ENCODE peak calls at places on chromosome 5, in ten cellular contexts. J is H1; V is mesothelial cell of epicardium; U is CD4-positive, alpha-beta T cell; D is fibroblast of the aortic adventitia; Y is AG10803; M is suprapubic skin; O is transverse colon; C is hepatocyte; Z is kidney epithelial cell. X is an unnamed sample.

GRCh38 chr5:108025957-108026356 is 355.2 kb upstream of the EFNA5 start:
- DNase-seq in J (no peak), V (no peak), U (no peak), D (no peak), Y (no peak), M (no peak), O (no peak), C (no peak), Z (no peak), X (no peak)

GRCh38 chr5:177362871-177363507 is 5.3 kb downstream of the RGS14 start:
- DNase-seq in J (no peak), V (peak), U (no peak), D (peak), Y (peak), M (peak), O (peak), C (peak), Z (no peak), X (peak)

GRCh38 chr5:172931001-172931536 is 28.2 kb upstream of the RPL26L1 start:
- DNase-seq in J (no peak), V (no peak), U (no peak), D (peak), Y (peak), M (no peak), O (no peak), C (peak), Z (peak), X (no peak)

GRCh38 chr5:177116631-177117373 is 16.8 kb upstream of the NSD1 start:
- DNase-seq in J (no peak), V (no peak), U (peak), D (peak), Y (peak), M (peak), O (peak), C (peak), Z (no peak), X (no peak)

GRCh38 chr5:73301208-73302088 is 128.5 kb downstream of the TMEM174 start:
- DNase-seq in J (no peak), V (no peak), U (no peak), D (no peak), Y (no peak), M (no peak), O (no peak), C (no peak), Z (no peak), X (no peak)

GRCh38 chr5:76204713-76205112 is 121.5 kb downstream of the SV2C start:
- DNase-seq in J (no peak), V (no peak), U (no peak), D (peak), Y (peak), M (no peak), O (peak), C (peak), Z (no peak), X (no peak)

GRCh38 chr5:78600656-78601452 is 47.7 kb downstream of the LHFPL2 start:
- DNase-seq in J (no peak), V (no peak), U (no peak), D (peak), Y (peak), M (no peak), O (no peak), C (no peak), Z (peak), X (no peak)

GRCh38 chr5:149779071-149779470 is 49.0 kb downstream of the PPARGC1B start:
- DNase-seq in J (no peak), V (no peak), U (no peak), D (no peak), Y (no peak), M (no peak), O (no peak), C (no peak), Z (no peak), X (no peak)

GRCh38 chr5:135263022-135263668 is 135.9 kb downstream of the MACROH2A1 start:
- DNase-seq in J (no peak), V (no peak), U (no peak), D (no peak), Y (no peak), M (no peak), O (no peak), C (peak), Z (no peak), X (no peak)

GRCh38 chr5:99037668-99038067 is 108.9 kb upstream of the CHD1 start:
- DNase-seq in J (no peak), V (no peak), U (peak), D (no peak), Y (no peak), M (no peak), O (peak), C (no peak), Z (no peak), X (no peak)

GRCh38 chr5:98259595-98259994 is 513.9 kb upstream of the RGMB start:
- DNase-seq in J (no peak), V (no peak), U (no peak), D (no peak), Y (no peak), M (no peak), O (no peak), C (no peak), Z (no peak), X (no peak)

GRCh38 chr5:57804007-57804444 is 321.4 kb upstream of the ACTBL2 start:
- DNase-seq in J (no peak), V (no peak), U (no peak), D (peak), Y (peak), M (no peak), O (no peak), C (no peak), Z (no peak), X (no peak)

GRCh38 chr5:14595189-14595588 is 13.6 kb downstream of the OTULINL start:
- DNase-seq in J (no peak), V (no peak), U (peak), D (no peak), Y (no peak), M (no peak), O (no peak), C (peak), Z (no peak), X (no peak)

GRCh38 chr5:109688647-109688998 is 1.1 kb upstream of the MAN2A1 start:
- DNase-seq in J (no peak), V (no peak), U (no peak), D (no peak), Y (no peak), M (no peak), O (peak), C (peak), Z (no peak), X (no peak)

GRCh38 chr5:139524932-139525585 is 36.1 kb upstream of the UBE2D2 start:
- DNase-seq in J (no peak), V (no peak), U (no peak), D (no peak), Y (no peak), M (no peak), O (no peak), C (no peak), Z (no peak), X (no peak)

GRCh38 chr5:140840978-140841962 is at the start of gene PCDHA8:
- DNase-seq in J (no peak), V (no peak), U (no peak), D (no peak), Y (no peak), M (no peak), O (no peak), C (no peak), Z (no peak), X (no peak)

GRCh38 chr5:175337680-175338079 is 106.3 kb downstream of the DRD1 start:
- DNase-seq in J (no peak), V (no peak), U (no peak), D (no peak), Y (no peak), M (no peak), O (no peak), C (no peak), Z (no peak), X (no peak)

GRCh38 chr5:173643964-173644363 is 27.5 kb upstream of the BOD1 start:
- DNase-seq in J (no peak), V (no peak), U (no peak), D (no peak), Y (no peak), M (no peak), O (no peak), C (no peak), Z (no peak), X (peak)

GRCh38 chr5:10896016-10896415 is 135.0 kb upstream of the DAP start:
- DNase-seq in J (no peak), V (no peak), U (no peak), D (no peak), Y (no peak), M (no peak), O (no peak), C (peak), Z (no peak), X (no peak)

GRCh38 chr5:34039398-34040157 is 3.4 kb downstream of the C1QTNF3 start:
- DNase-seq in J (no peak), V (no peak), U (no peak), D (no peak), Y (peak), M (no peak), O (no peak), C (no peak), Z (no peak), X (no peak)

GRCh38 chr5:56233230-56233629 is at the start of gene ANKRD55:
- DNase-seq in J (no peak), V (no peak), U (no peak), D (no peak), Y (no peak), M (no peak), O (no peak), C (no peak), Z (no peak), X (no peak)

GRCh38 chr5:82601085-82601484 is 322.9 kb upstream of the RPS23 start:
- DNase-seq in J (no peak), V (no peak), U (no peak), D (no peak), Y (no peak), M (no peak), O (peak), C (peak), Z (peak), X (no peak)

GRCh38 chr5:133994990-133995333 is 9.8 kb downstream of the VDAC1 start:
- DNase-seq in J (no peak), V (no peak), U (no peak), D (no peak), Y (no peak), M (peak), O (no peak), C (no peak), Z (no peak), X (no peak)

GRCh38 chr5:111997308-111998159 is 240.5 kb upstream of the NREP start:
- DNase-seq in J (no peak), V (no peak), U (no peak), D (peak), Y (peak), M (peak), O (no peak), C (peak), Z (peak), X (no peak)

GRCh38 chr5:180153991-180154390 is 55.0 kb downstream of the RASGEF1C start:
- DNase-seq in J (no peak), V (peak), U (no peak), D (no peak), Y (no peak), M (no peak), O (peak), C (no peak), Z (no peak), X (no peak)

GRCh38 chr5:136458481-136458880 is 93.1 kb upstream of the TRPC7 start:
- DNase-seq in J (no peak), V (no peak), U (no peak), D (no peak), Y (no peak), M (no peak), O (no peak), C (peak), Z (no peak), X (no peak)

GRCh38 chr5:73121109-73121443 is 701 bp downstream of the TMEM171 start:
- DNase-seq in J (no peak), V (no peak), U (no peak), D (peak), Y (no peak), M (no peak), O (no peak), C (no peak), Z (no peak), X (no peak)

GRCh38 chr5:158382473-158382872 is 523.5 kb upstream of the CLINT1 start:
- DNase-seq in J (peak), V (no peak), U (no peak), D (peak), Y (peak), M (peak), O (peak), C (peak), Z (peak), X (no peak)

GRCh38 chr5:116418774-116419173 is 155.8 kb downstream of the SEMA6A start:
- DNase-seq in J (no peak), V (no peak), U (no peak), D (no peak), Y (no peak), M (no peak), O (no peak), C (no peak), Z (no peak), X (no peak)

GRCh38 chr5:158513490-158514301 is 586.0 kb downstream of the EBF1 start:
- DNase-seq in J (no peak), V (no peak), U (no peak), D (peak), Y (peak), M (no peak), O (no peak), C (no peak), Z (no peak), X (no peak)

GRCh38 chr5:124923131-124923530 is 176.7 kb upstream of the ZNF608 start:
- DNase-seq in J (no peak), V (no peak), U (no peak), D (peak), Y (peak), M (no peak), O (no peak), C (peak), Z (no peak), X (no peak)

GRCh38 chr5:64147849-64148441 is 17.7 kb upstream of the RNF180 start:
- DNase-seq in J (no peak), V (peak), U (no peak), D (peak), Y (peak), M (peak), O (peak), C (peak), Z (no peak), X (peak)

DNA sequence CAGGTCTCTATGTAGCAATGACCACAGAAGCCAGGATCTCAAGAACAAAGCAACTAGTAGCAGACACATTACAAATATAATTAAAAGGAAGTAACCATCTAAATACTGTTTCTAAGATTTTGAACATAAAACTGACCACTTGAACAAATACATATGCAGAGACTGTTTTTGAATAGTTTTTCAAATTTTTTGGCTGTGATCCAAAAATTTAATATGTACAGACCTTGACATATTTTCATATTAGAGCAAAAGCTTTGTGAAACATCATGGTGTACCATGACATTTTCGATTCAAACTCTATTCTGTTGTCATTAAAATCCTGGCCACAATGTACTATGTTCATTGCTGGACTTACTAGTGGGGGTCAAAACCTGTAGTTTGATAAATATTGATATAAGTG is 126.5 kb downstream of the NUDT12 start:
- DNase-seq in J (no peak), V (no peak), U (no peak), D (no peak), Y (no peak), M (no peak), O (no peak), C (no peak), Z (no peak), X (no peak)
- TF ChIP-seq CTCF in J (no peak), V (no peak), U (no peak), D (no peak), Y (no peak), M (no peak), O (no peak), C (no peak), Z (no peak), X (no peak)

GRCh38 chr5:137831526-137831925 is 36.1 kb upstream of the MYOT start:
- DNase-seq in J (no peak), V (no peak), U (no peak), D (peak), Y (peak), M (no peak), O (no peak), C (no peak), Z (no peak), X (no peak)
- TF ChIP-seq CTCF in J (no peak), V (peak), U (no peak), D (peak), Y (peak), M (no peak), O (peak), C (no peak), Z (peak), X (peak)

GRCh38 chr5:156587012-156587411 is 260.0 kb downstream of the SGCD start:
- DNase-seq in J (no peak), V (no peak), U (no peak), D (no peak), Y (no peak), M (no peak), O (no peak), C (no peak), Z (no peak), X (no peak)
- TF ChIP-seq CTCF in J (no peak), V (no peak), U (no peak), D (no peak), Y (no peak), M (no peak), O (no peak), C (no peak), Z (no peak), X (no peak)

DNA sequence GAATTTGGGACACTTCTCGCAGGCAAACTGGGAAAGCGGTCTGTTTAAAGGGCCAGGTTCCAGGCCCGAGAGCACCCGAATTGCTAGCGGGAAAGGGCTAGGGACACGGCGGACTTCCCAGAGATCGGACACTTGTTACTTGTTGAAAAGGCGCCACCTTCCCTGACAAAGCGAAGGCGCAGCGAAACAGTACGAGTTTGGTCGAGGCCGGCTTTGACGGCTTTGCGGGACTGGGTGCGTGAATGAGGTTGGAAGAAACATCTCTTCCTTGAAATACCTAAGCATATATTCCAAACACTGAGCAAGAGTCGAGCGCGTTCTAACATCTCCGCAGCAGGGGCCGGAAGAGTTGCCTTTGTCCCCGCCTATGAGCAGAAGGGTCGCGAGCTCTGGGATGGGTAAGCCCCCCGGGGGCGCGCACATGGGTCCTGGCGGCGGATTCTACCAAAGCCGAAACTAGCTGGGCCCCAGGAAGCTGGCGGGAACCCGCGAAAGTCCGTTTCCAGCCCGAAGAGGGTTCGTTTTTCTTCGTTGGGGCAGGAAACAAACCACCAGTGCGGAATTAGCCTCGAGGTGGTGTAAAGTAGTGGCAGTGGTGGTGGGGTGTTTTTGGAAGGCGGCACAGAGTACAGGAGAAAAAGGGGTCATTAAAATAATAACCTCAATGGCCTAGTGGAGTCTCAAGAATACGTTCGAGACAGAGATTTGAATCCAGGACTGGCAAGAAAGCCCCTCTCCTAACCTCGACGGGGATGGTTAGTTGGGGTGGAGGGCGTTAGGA is 1.5 kb downstream of the GDNF start:
- DNase-seq in J (no peak), V (no peak), U (no peak), D (peak), Y (peak), M (no peak), O (no peak), C (peak), Z (no peak), X (peak)
- TF ChIP-seq CTCF in J (no peak), V (no peak), U (no peak), D (no peak), Y (peak), M (no peak), O (no peak), C (no peak), Z (peak), X (no peak)

GRCh38 chr5:54329731-54330709 is 19.6 kb upstream of the ARL15 start:
- DNase-seq in J (no peak), V (no peak), U (no peak), D (peak), Y (peak), M (no peak), O (no peak), C (peak), Z (peak), X (no peak)
- TF ChIP-seq CTCF in J (no peak), V (no peak), U (no peak), D (no peak), Y (no peak), M (no peak), O (no peak), C (no peak), Z (no peak), X (no peak)

DNA sequence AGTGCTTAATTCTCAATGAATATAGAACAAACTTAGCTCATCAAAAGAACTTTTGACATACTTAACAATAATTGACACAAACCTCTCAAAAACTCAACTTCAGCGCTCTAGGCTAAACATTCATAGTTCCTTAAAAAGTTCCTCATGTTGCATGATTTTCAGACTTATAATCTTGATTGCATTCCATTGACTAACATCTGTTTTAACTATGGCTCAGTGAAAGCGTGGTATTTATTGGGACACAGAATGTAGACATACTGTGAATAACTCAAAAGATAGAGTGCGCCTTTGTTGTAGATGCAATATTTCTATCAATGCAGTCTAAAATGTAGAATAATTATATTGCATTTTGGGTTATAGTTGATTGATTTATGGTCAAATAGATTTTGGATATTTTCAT is 227.1 kb upstream of the HAPLN1 start:
- DNase-seq in J (no peak), V (no peak), U (no peak), D (no peak), Y (peak), M (no peak), O (no peak), C (no peak), Z (no peak), X (no peak)
- TF ChIP-seq CTCF in J (no peak), V (no peak), U (no peak), D (no peak), Y (no peak), M (no peak), O (no peak), C (no peak), Z (no peak), X (no peak)

DNA sequence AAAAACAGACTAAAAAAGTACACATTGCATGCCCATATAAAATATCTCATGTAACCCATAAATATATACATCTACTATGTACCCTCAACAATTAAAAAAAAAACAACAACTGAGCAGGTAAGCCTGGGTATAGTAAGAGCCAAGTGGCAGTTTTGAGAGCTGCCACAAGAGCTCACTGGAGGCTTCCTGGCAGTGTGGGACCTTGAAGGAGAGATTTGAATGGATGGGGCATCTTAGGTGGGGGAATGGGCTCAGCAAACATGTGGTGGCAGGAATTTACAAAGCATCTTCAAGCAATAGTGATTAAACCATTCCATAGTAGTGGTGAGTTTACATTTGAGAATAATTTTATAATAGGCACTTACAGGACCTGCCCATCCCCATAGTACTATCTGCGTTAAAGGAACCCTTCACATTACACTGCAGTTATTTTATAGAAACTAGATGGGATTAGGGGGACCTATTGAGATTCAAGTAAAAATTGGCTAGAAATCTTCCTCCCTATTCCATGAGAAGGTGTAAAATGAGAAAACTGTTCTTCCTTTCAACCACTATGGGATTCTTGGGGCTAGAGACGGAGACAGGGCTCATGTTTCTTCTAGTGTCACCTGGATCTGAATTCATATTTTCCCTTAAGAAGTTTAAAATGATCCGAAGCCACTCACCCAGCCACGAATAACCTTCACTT is 6.9 kb downstream of the MEGF10 start:
- DNase-seq in J (no peak), V (no peak), U (no peak), D (no peak), Y (no peak), M (no peak), O (no peak), C (no peak), Z (no peak), X (no peak)
- TF ChIP-seq CTCF in J (no peak), V (no peak), U (no peak), D (no peak), Y (no peak), M (no peak), O (no peak), C (no peak), Z (no peak), X (no peak)

GRCh38 chr5:170070556-170071412 is 34.9 kb upstream of the FOXI1 start:
- DNase-seq in J (peak), V (peak), U (no peak), D (peak), Y (peak), M (no peak), O (no peak), C (peak), Z (no peak), X (peak)
- TF ChIP-seq CTCF in J (peak), V (peak), U (peak), D (peak), Y (peak), M (no peak), O (peak), C (peak), Z (peak), X (peak)